ENCODE peak calls at places on chromosomes 13 and 19, in six cellular contexts. S is CD8-positive, alpha-beta T cell; Q is activated CD4-positive, alpha-beta T cell treated with anti-CD3 and anti-CD28 coated beads, Interleukin-2, amount 50 U/mL, for 48 hours; F is HTR-8/SVneo; T is right cardiac atrium; K is HT1080. U is an unnamed sample.

GRCh38 chr19:11555246-11555645 is 3.8 kb downstream of the ELOF1 start:
- DNase-seq in T (no peak), F (no peak), K (no peak), Q (no peak), S (no peak), U (no peak)

GRCh38 chr19:2590630-2591399 is 111.7 kb downstream of the GNG7 start:
- DNase-seq in Q (no peak), T (no peak), F (no peak), K (no peak), S (no peak), U (no peak)

GRCh38 chr13:71255633-71256032 is 611.4 kb downstream of the DACH1 start:
- DNase-seq in F (no peak), Q (no peak), K (no peak), T (no peak), S (no peak), U (no peak)

GRCh38 chr19:3904233-3904632 is 23.7 kb downstream of the ATCAY start:
- DNase-seq in F (no peak), K (no peak), Q (no peak), S (no peak), T (no peak), U (no peak)

GRCh38 chr19:42010245-42011126 is 16.5 kb upstream of the ATP1A3 start:
- DNase-seq in K (no peak), F (no peak), S (no peak), Q (no peak), T (no peak), U (no peak)

GRCh38 chr13:23654111-23655110 is 84.2 kb downstream of the TNFRSF19 start:
- DNase-seq in S (no peak), K (peak; percentile 47), F (no peak), T (peak; percentile 60), Q (no peak), U (no peak)

GRCh38 chr19:4352701-4353121 is 9.3 kb downstream of the MPND start:
- DNase-seq in Q (peak; percentile 71), F (no peak), S (peak; percentile 43), K (no peak), T (no peak), U (peak; percentile 45)

GRCh38 chr19:34494601-34495000 is 13.0 kb downstream of the WTIP start:
- DNase-seq in S (no peak), T (no peak), F (no peak), Q (no peak), K (no peak), U (no peak)

GRCh38 chr19:49468746-49469447 is 5.1 kb upstream of the FLT3LG start:
- DNase-seq in T (peak; percentile 90), K (no peak), S (peak; percentile 82), Q (peak; percentile 88), F (no peak), U (peak; percentile 68)

GRCh38 chr13:93635687-93636086 is 409.1 kb downstream of the GPC6 start:
- DNase-seq in T (no peak), K (no peak), F (no peak), S (no peak), Q (no peak), U (no peak)

GRCh38 chr13:111383591-111384440 is 63.4 kb downstream of the TEX29 start:
- DNase-seq in T (no peak), S (no peak), K (no peak), F (no peak), Q (no peak), U (no peak)

GRCh38 chr19:43634516-43634876 is 5.2 kb downstream of the CADM4 start:
- DNase-seq in F (no peak), Q (no peak), K (no peak), T (no peak), S (no peak), U (no peak)

GRCh38 chr19:55670280-55671053 is 4.6 kb upstream of the EPN1 start:
- DNase-seq in S (no peak), F (no peak), K (no peak), T (peak; percentile 81), Q (no peak), U (no peak)

GRCh38 chr19:17648097-17648660 is 40.0 kb downstream of the UNC13A start:
- DNase-seq in K (no peak), F (no peak), S (no peak), Q (no peak), T (no peak), U (no peak)

GRCh38 chr19:38395381-38396127 is 7.1 kb downstream of the SPRED3 start:
- DNase-seq in T (no peak), Q (peak; percentile 62), F (no peak), S (no peak), K (no peak), U (no peak)

GRCh38 chr13:34044660-34045080 is 226.7 kb downstream of the RFC3 start:
- DNase-seq in S (no peak), T (no peak), F (peak; percentile 25), K (peak; percentile 97), Q (no peak), U (no peak)

GRCh38 chr13:57612568-57612967 is 19.0 kb upstream of the PCDH17 start:
- DNase-seq in Q (no peak), K (no peak), T (no peak), S (no peak), F (no peak), U (no peak)

GRCh38 chr19:10812902-10813404 is 23.1 kb downstream of the TMED1 start:
- DNase-seq in Q (peak; percentile 55), T (no peak), S (no peak), F (peak; percentile 93), K (peak; percentile 89), U (no peak)

GRCh38 chr13:48160879-48161278 is 66.0 kb upstream of the MED4 start:
- DNase-seq in Q (peak; percentile 42), K (peak; percentile 75), F (no peak), S (no peak), T (no peak), U (no peak)

GRCh38 chr19:7677664-7678311 is 898 bp downstream of the MCEMP1 start:
- DNase-seq in S (no peak), Q (no peak), T (no peak), F (no peak), K (no peak), U (no peak)

U was measured in activated gamma-delta T cell treated with anti-CD3 and anti-CD28 coated beads, Interleukin-2, amount 50 U/mL, for 16 hours.